ENCODE peak calls at places on chromosomes 5 and 9, in nine cellular contexts. N, U, L, T, E, O, P, H and W are unnamed samples.

GRCh38 chr5:141668601-141669265 is 13.3 kb downstream of the ARAP3 start:
- DNase-seq in H (no peak), N (no peak), T (no peak), P (no peak), O (no peak), E (no peak), U (no peak), L (no peak), W (no peak)

GRCh38 chr5:92838253-92838652 is 742.8 kb downstream of the NR2F1-AS1 start:
- DNase-seq in T (no peak), L (no peak), P (no peak), N (no peak), O (no peak), H (no peak), U (peak; percentile 13), E (no peak), W (no peak)

GRCh38 chr5:98750693-98751092 is 22.8 kb upstream of the RGMB start:
- DNase-seq in E (no peak), P (no peak), N (no peak), H (peak; percentile 14), T (no peak), U (no peak), L (no peak), O (no peak), W (no peak)

GRCh38 chr5:148970228-148970627 is 92.6 kb downstream of the SH3TC2 start:
- DNase-seq in U (no peak), L (no peak), O (no peak), E (no peak), P (no peak), H (no peak), N (no peak), T (no peak), W (no peak)

GRCh38 chr5:176789873-176790615 is 20.3 kb upstream of the UNC5A start:
- DNase-seq in E (no peak), P (no peak), H (no peak), N (no peak), T (no peak), U (no peak), O (no peak), L (no peak), W (no peak)

GRCh38 chr5:4230905-4231561 is 635.4 kb downstream of the IRX1 start:
- DNase-seq in P (no peak), H (no peak), E (peak; percentile 43), L (no peak), O (no peak), U (no peak), N (no peak), T (peak; percentile 37), W (no peak)

GRCh38 chr9:74742792-74743389 is 144.8 kb downstream of the TRPM6 start:
- DNase-seq in T (no peak), L (no peak), H (peak; percentile 30), O (no peak), U (peak; percentile 19), E (peak; percentile 38), P (peak; percentile 19), N (no peak), W (no peak)

GRCh38 chr5:17056056-17056690 is 120.1 kb upstream of the MYO10 start:
- DNase-seq in N (no peak), U (no peak), T (no peak), O (no peak), P (no peak), H (peak; percentile 35), E (no peak), L (no peak), W (no peak)

GRCh38 chr5:135654646-135655045 is 75.9 kb upstream of the CXCL14 start:
- DNase-seq in L (no peak), P (peak; percentile 0), O (no peak), T (no peak), H (no peak), U (no peak), N (no peak), E (no peak), W (no peak)

GRCh38 chr9:33221568-33221884 is 18.4 kb upstream of the SPINK4 start:
- DNase-seq in E (no peak), H (no peak), T (no peak), P (no peak), U (no peak), L (no peak), N (no peak), O (no peak), W (no peak)

GRCh38 chr5:72325566-72326297 is 5.6 kb downstream of the PTCD2 start:
- DNase-seq in O (no peak), E (no peak), L (no peak), U (no peak), H (no peak), P (no peak), N (no peak), T (no peak), W (no peak)

GRCh38 chr5:94361161-94361560 is 257.2 kb downstream of the KIAA0825 start:
- DNase-seq in E (no peak), T (no peak), N (no peak), L (no peak), H (no peak), U (no peak), P (no peak), O (no peak), W (no peak)

GRCh38 chr9:221989-222776 is 7.5 kb downstream of the DOCK8 start:
- DNase-seq in L (no peak), H (no peak), E (no peak), U (no peak), N (no peak), O (no peak), T (no peak), P (no peak), W (no peak)

GRCh38 chr5:96065577-96066385 is 104.1 kb upstream of the ELL2 start:
- DNase-seq in L (no peak), U (no peak), N (no peak), H (no peak), E (peak; percentile 35), P (no peak), T (no peak), O (no peak), W (no peak)

GRCh38 chr5:143201589-143201988 is 201.9 kb downstream of the NR3C1 start:
- DNase-seq in L (no peak), T (no peak), E (no peak), P (no peak), U (no peak), O (no peak), H (peak; percentile 89), N (no peak), W (no peak)

GRCh38 chr9:125240649-125240999 is 519 bp downstream of the HSPA5 start:
- DNase-seq in U (no peak), H (no peak), N (peak; percentile 42), L (no peak), P (peak; percentile 11), E (peak; percentile 23), T (no peak), O (peak; percentile 43), W (no peak)

GRCh38 chr9:31908158-31908890 is 476.1 kb upstream of the ACO1 start:
- DNase-seq in U (peak; percentile 63), L (no peak), H (no peak), P (no peak), E (no peak), T (no peak), O (no peak), N (no peak), W (peak; percentile 76)

GRCh38 chr5:150302301-150303069 is at the start of gene ARSI:
- DNase-seq in H (peak; percentile 62), T (no peak), P (no peak), O (no peak), E (peak; percentile 58), N (no peak), L (peak; percentile 34), U (no peak), W (no peak)

GRCh38 chr9:108244676-108245075 is 611.1 kb downstream of the ACTL7B start:
- DNase-seq in O (no peak), T (no peak), U (no peak), H (no peak), P (no peak), L (no peak), N (no peak), E (no peak), W (no peak)

GRCh38 chr5:39073759-39074008 is 515 bp downstream of the RICTOR start:
- DNase-seq in U (no peak), N (no peak), O (no peak), P (no peak), T (no peak), E (peak; percentile 29), H (no peak), L (no peak), W (no peak)

GRCh38 chr9:88218721-88219120 is 80.4 kb upstream of the SPATA31C2 start:
- DNase-seq in U (no peak), H (peak; percentile 39), T (no peak), O (no peak), N (no peak), E (no peak), L (no peak), P (no peak), W (no peak)

GRCh38 chr9:131799177-131799823 is 59.4 kb upstream of the RAPGEF1 start:
- DNase-seq in T (no peak), E (peak; percentile 85), P (peak; percentile 30), N (peak; percentile 59), U (peak; percentile 10), H (peak; percentile 52), O (peak; percentile 33), L (peak; percentile 41), W (no peak)

GRCh38 chr5:122112733-122113558 is 16.4 kb upstream of the ZNF474 start:
- DNase-seq in U (no peak), P (no peak), E (no peak), N (no peak), H (no peak), L (no peak), T (no peak), O (no peak), W (no peak)

GRCh38 chr5:78545406-78545805 is 103.2 kb downstream of the LHFPL2 start:
- DNase-seq in O (no peak), L (no peak), P (no peak), H (no peak), E (no peak), U (no peak), N (no peak), T (no peak), W (no peak)
- H3K27ac ChIP-seq in O (no peak overlapping the region), L (peak overlapping the region; percentile 28), P (no peak overlapping the region), H (no peak overlapping the region), E (no peak overlapping the region), U (no peak overlapping the region), N (no peak overlapping the region), T (no peak overlapping the region), W (no peak overlapping the region)

GRCh38 chr5:102811962-102812361 is 56.9 kb downstream of the PAM start:
- DNase-seq in U (peak; percentile 52), O (no peak), E (no peak), T (no peak), L (no peak), P (no peak), N (no peak), H (peak; percentile 55), W (no peak)
- H3K27ac ChIP-seq in U (no peak overlapping the region), O (no peak overlapping the region), E (no peak overlapping the region), T (no peak overlapping the region), L (no peak overlapping the region), P (no peak overlapping the region), N (no peak overlapping the region), H (peak overlapping the region; percentile 29), W (no peak overlapping the region)

GRCh38 chr5:131757830-131758519 is 38.8 kb downstream of the FNIP1 start:
- DNase-seq in E (no peak), O (no peak), N (no peak), P (no peak), U (no peak), T (no peak), H (no peak), L (no peak), W (no peak)
- H3K27ac ChIP-seq in E (no peak overlapping the region), O (no peak overlapping the region), N (no peak overlapping the region), P (no peak overlapping the region), U (no peak overlapping the region), T (no peak overlapping the region), H (no peak overlapping the region), L (peak overlapping the region; percentile 73), W (no peak overlapping the region)

GRCh38 chr9:95315108-95315746 is 2.3 kb downstream of the FANCC start:
- DNase-seq in L (no peak), T (no peak), U (no peak), O (no peak), N (no peak), P (no peak), H (no peak), E (no peak), W (no peak)
- H3K27ac ChIP-seq in L (no peak overlapping the region), T (no peak overlapping the region), U (no peak overlapping the region), O (no peak overlapping the region), N (no peak overlapping the region), P (no peak overlapping the region), H (no peak overlapping the region), E (no peak overlapping the region), W (no peak overlapping the region)